ENCODE peak calls at places on chromosome 9, in five cellular contexts. Y is tibial nerve, U is BJ, C is brain microvascular endothelial cell, J is heart left ventricle. Q is an unnamed sample.

GRCh38 chr9:91131433-91131839 is 230.3 kb downstream of the AUH start:
- DNase-seq in Y (no peak), U (peak; percentile 99), C (peak; percentile 96), J (no peak), Q (peak; percentile 98)

GRCh38 chr9:113875917-113876805 is at the start of gene ZNF618:
- DNase-seq in Y (no peak), U (no peak), C (no peak), J (peak; percentile 46), Q (peak; percentile 64)

GRCh38 chr9:74645007-74645639 is 148.0 kb downstream of the RORB start:
- DNase-seq in Y (peak; percentile 20), U (no peak), C (no peak), J (no peak), Q (no peak)

GRCh38 chr9:84357235-84357634 is 16.7 kb upstream of the SLC28A3 start:
- DNase-seq in Y (no peak), U (no peak), C (peak; percentile 34), J (no peak), Q (no peak)

GRCh38 chr9:137032893-137033292 is 1.0 kb upstream of the FUT7 start:
- DNase-seq in Y (no peak), U (no peak), C (no peak), J (peak; percentile 66), Q (no peak)

GRCh38 chr9:17509698-17510097 is 69.2 kb upstream of the SH3GL2 start:
- DNase-seq in Y (no peak), U (no peak), C (peak; percentile 32), J (no peak), Q (no peak)

GRCh38 chr9:130893250-130894101 is 3.1 kb downstream of the QRFP start:
- DNase-seq in Y (peak; percentile 30), U (no peak), C (no peak), J (peak; percentile 55), Q (no peak)

GRCh38 chr9:124480621-124480981 is 26.6 kb downstream of the NR5A1 start:
- DNase-seq in Y (no peak), U (no peak), C (no peak), J (no peak), Q (peak; percentile 44)

GRCh38 chr9:89463986-89464901 is 33.7 kb downstream of the SEMA4D start:
- DNase-seq in Y (no peak), U (no peak), C (no peak), J (no peak), Q (no peak)

GRCh38 chr9:19699757-19700156 is 89.1 kb downstream of the SLC24A2 start:
- DNase-seq in Y (no peak), U (no peak), C (no peak), J (no peak), Q (no peak)

GRCh38 chr9:106441283-106441682 is 421.7 kb upstream of the ZNF462 start:
- DNase-seq in Y (no peak), U (no peak), C (no peak), J (no peak), Q (no peak)

GRCh38 chr9:33129886-33130284 is 37.3 kb downstream of the B4GALT1 start:
- DNase-seq in Y (no peak), U (no peak), C (no peak), J (no peak), Q (no peak)

GRCh38 chr9:99778308-99778707 is 43.4 kb upstream of the NR4A3 start:
- DNase-seq in Y (no peak), U (peak; percentile 43), C (peak; percentile 92), J (no peak), Q (peak; percentile 87)

GRCh38 chr9:122031157-122031556 is 62.0 kb downstream of the TTLL11 start:
- DNase-seq in Y (no peak), U (no peak), C (no peak), J (no peak), Q (no peak)

GRCh38 chr9:132531187-132531586 is 51.2 kb upstream of the BARHL1 start:
- DNase-seq in Y (no peak), U (no peak), C (no peak), J (no peak), Q (no peak)

GRCh38 chr9:92308893-92309292 is 15.4 kb upstream of the IARS1 start:
- DNase-seq in Y (no peak), U (no peak), C (no peak), J (no peak), Q (peak; percentile 31)

GRCh38 chr9:89884356-89885083 is 279.7 kb downstream of the GADD45G start:
- DNase-seq in Y (no peak), U (no peak), C (no peak), J (peak; percentile 79), Q (no peak)

GRCh38 chr9:12838546-12838945 is 63.7 kb downstream of the LURAP1L start:
- DNase-seq in Y (no peak), U (peak; percentile 26), C (peak; percentile 11), J (no peak), Q (no peak)

DNA sequence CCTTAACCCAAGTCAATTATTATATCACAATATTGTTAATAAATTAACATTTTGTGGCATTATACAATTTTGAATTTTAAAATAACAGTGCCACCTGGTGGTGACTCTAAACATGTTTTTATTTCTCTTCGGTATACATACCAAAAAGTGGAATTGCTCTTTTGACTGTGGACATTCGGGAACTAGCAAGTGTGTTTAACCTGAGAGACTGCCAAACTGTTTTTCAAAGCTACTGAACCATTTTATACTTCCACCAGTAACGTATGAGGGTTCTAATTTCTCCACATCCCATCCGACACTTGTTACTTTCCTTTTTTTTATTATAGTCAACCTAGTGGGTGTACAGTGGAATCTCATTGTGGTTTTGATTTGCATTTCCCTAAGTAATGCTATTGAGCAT is 18.3 kb upstream of the HSDL2 start:
- DNase-seq in Y (peak; percentile 34), U (no peak), C (no peak), J (no peak), Q (peak; percentile 71)
- TF ChIP-seq CTCF in Y (peak; percentile 53), U (peak; percentile 24), C (no peak), J (peak; percentile 73), Q (no peak)

DNA sequence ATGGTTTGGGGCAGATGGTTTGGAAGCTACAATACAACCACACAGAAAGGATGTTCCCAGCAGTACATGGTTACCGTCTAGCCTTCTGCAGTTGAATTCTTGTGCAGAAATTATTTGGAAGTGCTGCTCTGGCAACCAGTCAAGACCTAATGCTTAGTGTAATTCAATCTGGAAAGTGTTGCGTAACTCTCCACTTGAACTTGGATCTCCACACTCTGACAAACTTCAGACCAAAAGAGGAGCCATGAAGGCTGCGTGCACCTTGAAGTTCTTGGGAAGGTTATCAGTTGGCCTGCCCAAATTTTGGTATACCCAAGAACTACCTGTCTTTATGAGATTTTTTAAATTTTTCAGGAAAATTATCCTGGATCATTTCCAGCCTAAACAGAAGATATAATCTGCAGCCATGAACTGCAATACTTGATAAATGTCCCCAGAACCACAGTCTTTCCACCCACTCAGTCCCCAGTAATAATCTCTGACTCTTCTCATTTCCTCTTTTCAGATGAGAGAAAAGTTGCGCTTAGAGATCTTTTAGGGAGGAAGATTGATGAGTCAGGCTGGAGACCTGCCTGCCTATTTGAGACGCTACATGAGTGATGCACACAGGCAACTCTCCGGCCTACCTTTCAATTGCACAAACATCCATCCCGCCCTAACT is 159.9 kb downstream of the FANCC start:
- DNase-seq in Y (peak; percentile 82), U (peak; percentile 67), C (peak; percentile 85), J (peak; percentile 54), Q (peak; percentile 80)
- H3K4me3 ChIP-seq in Y (no peak overlapping the region), U (no peak overlapping the region), C (no peak overlapping the region), J (no peak overlapping the region), Q (no peak overlapping the region)

GRCh38 chr9:128103589-128103962 is 24.0 kb downstream of the PTGES2 start:
- DNase-seq in Y (no peak), U (no peak), C (no peak), J (no peak), Q (no peak)
- TF ChIP-seq CTCF in Y (no peak), U (no peak), C (no peak), J (no peak), Q (no peak)

DNA sequence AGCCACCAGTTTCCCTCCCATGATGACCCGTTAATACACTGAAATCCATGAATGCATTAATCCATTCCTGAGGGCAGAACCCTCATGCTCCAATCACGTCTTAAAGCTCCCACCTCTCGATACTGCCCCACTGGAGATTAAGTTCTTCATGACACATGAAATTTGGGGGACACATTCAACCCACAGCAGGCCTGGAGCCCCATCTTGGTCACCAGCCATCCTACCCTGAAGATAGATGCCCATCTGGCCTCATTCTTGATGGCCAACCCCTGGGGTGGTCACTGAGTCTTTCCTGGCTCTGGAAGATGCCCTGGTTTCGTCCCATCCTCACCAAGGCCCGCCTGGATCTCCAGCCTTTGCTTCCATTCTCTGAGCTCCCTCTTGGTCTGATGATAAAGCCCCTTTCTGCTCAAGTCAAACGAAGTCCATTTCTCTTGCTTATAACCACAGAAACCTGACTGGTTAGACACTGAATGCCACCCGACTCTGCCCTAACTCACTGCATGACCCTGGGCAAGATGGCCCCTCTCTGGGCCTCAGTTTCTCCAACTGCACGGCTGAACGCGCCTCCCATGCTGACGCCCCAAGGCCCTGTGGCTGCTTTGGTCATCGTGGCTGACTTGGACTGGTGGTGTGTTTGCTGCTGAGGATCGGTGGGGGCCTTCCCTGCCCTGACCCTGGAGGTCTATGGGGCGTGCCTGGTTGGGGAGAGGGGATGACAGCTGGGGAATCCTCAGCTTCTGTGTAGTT is 138.4 kb upstream of the IER5L start:
- DNase-seq in Y (no peak), U (no peak), C (no peak), J (peak; percentile 7), Q (no peak)
- H3K4me3 ChIP-seq in Y (no peak overlapping the region), U (no peak overlapping the region), C (no peak overlapping the region), J (no peak overlapping the region), Q (no peak overlapping the region)

GRCh38 chr9:126883636-126884035 is 23.2 kb downstream of the ZBTB34 start:
- DNase-seq in Y (no peak), U (no peak), C (no peak), J (no peak), Q (no peak)
- TF ChIP-seq CTCF in Y (no peak), U (no peak), C (no peak), J (no peak), Q (no peak)

DNA sequence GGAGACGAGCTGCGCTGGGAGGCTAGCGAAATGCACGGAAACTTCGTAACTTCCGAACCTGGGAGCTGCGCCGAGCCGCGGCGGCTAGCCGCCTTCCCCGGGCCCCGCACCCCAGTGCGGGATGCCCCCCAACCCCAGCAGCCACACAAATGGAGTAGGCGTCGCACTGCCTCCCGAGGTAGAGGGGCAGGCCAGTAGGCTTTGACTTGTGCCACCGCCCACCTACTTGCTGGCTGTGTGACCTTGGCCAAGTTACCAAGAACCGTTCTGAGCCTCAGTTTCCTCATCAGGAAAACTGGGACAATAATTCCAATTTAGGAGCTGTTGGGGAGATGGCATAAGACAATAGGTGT is 540 bp upstream of the STRBP start:
- DNase-seq in Y (no peak), U (no peak), C (no peak), J (no peak), Q (no peak)
- H3K4me3 ChIP-seq in Y (peak overlapping the region; percentile 90), U (peak overlapping the region; percentile 54), C (peak overlapping the region; percentile 66), J (peak overlapping the region; percentile 79), Q (peak overlapping the region; percentile 74)

Q was measured in foreskin fibroblast.